ENCODE peak calls at places on chromosomes 13 and 19, in six cellular contexts. M, W, N, H, K and R are unnamed samples. For H3K9me3, the result is how much of the 10 kb centered on the place peaks cover.

GRCh38 chr19:41299755-41300089 is 10.2 kb upstream of the CCDC97 start:
- DNase-seq in M (no peak), W (peak), N (no peak), H (no peak), K (peak), R (no peak)

GRCh38 chr19:4390017-4390861 is 10.1 kb downstream of the SH3GL1 start:
- DNase-seq in M (peak), W (peak), N (no peak), H (peak), K (peak), R (no peak)

GRCh38 chr19:41264581-41265375 is 606 bp downstream of the HNRNPUL1 start:
- DNase-seq in M (peak), W (peak), N (peak), H (peak), K (peak), R (no peak)

GRCh38 chr13:101453784-101454201 is 1.3 kb downstream of the ITGBL1 start:
- DNase-seq in M (no peak), W (no peak), N (peak), H (peak), K (no peak), R (no peak)

GRCh38 chr19:7877249-7877836 is 3.2 kb upstream of the PRR36 start:
- DNase-seq in M (no peak), W (no peak), N (no peak), H (no peak), K (no peak), R (no peak)

GRCh38 chr19:2494447-2495129 is 18.7 kb downstream of the GADD45B start:
- DNase-seq in M (peak), W (peak), N (peak), H (no peak), K (peak), R (no peak)

GRCh38 chr19:32817252-32817912 is 52.2 kb downstream of the SLC7A9 start:
- DNase-seq in M (no peak), W (no peak), N (no peak), H (no peak), K (no peak), R (no peak)

GRCh38 chr19:17411801-17412200 is 6.4 kb upstream of the BST2 start:
- DNase-seq in M (no peak), W (no peak), N (no peak), H (no peak), K (no peak), R (no peak)

GRCh38 chr19:18401580-18402112 is 4.2 kb upstream of the LRRC25 start:
- DNase-seq in M (peak), W (peak), N (peak), H (no peak), K (peak), R (no peak)

GRCh38 chr13:111904701-111905608 is 162.0 kb upstream of the SOX1 start:
- DNase-seq in M (no peak), W (no peak), N (no peak), H (peak), K (no peak), R (no peak)

GRCh38 chr13:72849571-72849970 is 67.6 kb downstream of the PIBF1 start:
- DNase-seq in M (no peak), W (peak), N (no peak), H (no peak), K (peak), R (no peak)

GRCh38 chr13:84126671-84127171 is 244.4 kb upstream of the SLITRK1 start:
- DNase-seq in M (no peak), W (no peak), N (no peak), H (no peak), K (no peak), R (no peak)

GRCh38 chr13:97339019-97339988 is 94.7 kb upstream of the RAP2A start:
- DNase-seq in M (no peak), W (peak), N (no peak), H (no peak), K (peak), R (no peak)

GRCh38 chr13:99339230-99339721 is 32.1 kb upstream of the GPR183 start:
- DNase-seq in M (no peak), W (no peak), N (no peak), H (no peak), K (no peak), R (no peak)

GRCh38 chr19:12137541-12137940 is 2.6 kb downstream of the ZNF20 start:
- DNase-seq in M (no peak), W (no peak), N (peak), H (peak), K (no peak), R (no peak)

GRCh38 chr19:12133069-12133468 is 7.1 kb downstream of the ZNF20 start:
- DNase-seq in M (no peak), W (no peak), N (no peak), H (no peak), K (peak), R (no peak)
- H3K9me3 ChIP-seq in M (half or more), W (half or more), N (under half), H (under half), K (under half), R (under half)

DNA sequence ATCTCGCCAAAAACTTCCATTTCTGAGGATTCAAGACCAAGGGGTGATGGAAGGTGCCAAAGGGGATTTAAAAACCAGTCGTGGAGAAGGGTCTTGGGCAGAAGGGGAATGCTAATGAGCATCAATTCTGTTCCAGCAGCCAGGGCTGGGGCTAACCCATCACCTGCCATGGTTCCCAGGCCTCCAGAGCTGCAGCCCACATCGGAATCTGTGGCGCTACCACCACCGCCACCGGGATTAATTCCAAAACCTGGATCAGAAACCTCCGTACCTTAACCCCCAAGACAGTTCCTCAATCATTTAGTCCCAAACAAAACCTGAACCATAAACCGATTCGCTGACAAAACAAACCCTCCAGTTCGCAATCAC is 591 bp downstream of the ZNF615 start:
- DNase-seq in M (peak), W (no peak), N (no peak), H (peak), K (no peak), R (no peak)
- H3K9ac ChIP-seq in M (peak), W (peak), N (peak), H (peak), K (peak), R (peak)

GRCh38 chr19:38251564-38252051 is 4.6 kb downstream of the PPP1R14A start:
- DNase-seq in M (no peak), W (no peak), N (no peak), H (no peak), K (peak), R (no peak)
- H3K27ac ChIP-seq in M (no peak), W (peak), N (no peak), H (no peak), K (peak), R (no peak)

GRCh38 chr19:58204566-58204965 is 21.7 kb downstream of the ZNF274 start:
- DNase-seq in M (no peak), W (no peak), N (no peak), H (no peak), K (no peak), R (no peak)
- H3K9me3 ChIP-seq in M (under half), W (half or more), N (half or more), H (half or more), K (under half), R (under half)